ENCODE peak calls at places on chromosome 5, in six cellular contexts. X, F, H, N, C and U are unnamed samples.

GRCh38 chr5:169265888-169266287 is 35.1 kb downstream of the SLIT3 start:
- DNase-seq in X (no peak), F (no peak), H (peak; percentile 24), N (no peak), C (no peak), U (no peak)

GRCh38 chr5:106374956-106375355 is 1295.8 kb downstream of the EFNA5 start:
- DNase-seq in X (no peak), F (no peak), H (no peak), N (no peak), C (no peak), U (no peak)

GRCh38 chr5:54844905-54845566 is 140.4 kb downstream of the ESM1 start:
- DNase-seq in X (peak; percentile 77), F (no peak), H (peak; percentile 65), N (peak; percentile 23), C (no peak), U (peak; percentile 60)

GRCh38 chr5:76283670-76284069 is 119.4 kb upstream of the IQGAP2 start:
- DNase-seq in X (no peak), F (no peak), H (no peak), N (no peak), C (no peak), U (no peak)

GRCh38 chr5:135930949-135931295 is 23.9 kb downstream of the LECT2 start:
- DNase-seq in X (no peak), F (no peak), H (no peak), N (peak; percentile 18), C (no peak), U (no peak)

GRCh38 chr5:151257731-151258715 is 5.0 kb downstream of the GM2A start:
- DNase-seq in X (no peak), F (no peak), H (no peak), N (no peak), C (no peak), U (no peak)

GRCh38 chr5:147245381-147246055 is 10.7 kb downstream of the STK32A start:
- DNase-seq in X (peak; percentile 34), F (no peak), H (no peak), N (no peak), C (no peak), U (peak; percentile 17)

GRCh38 chr5:101306391-101307137 is 403.5 kb upstream of the ST8SIA4 start:
- DNase-seq in X (no peak), F (no peak), H (no peak), N (no peak), C (no peak), U (no peak)

GRCh38 chr5:40680741-40681350 is 1.1 kb downstream of the PTGER4 start:
- DNase-seq in X (no peak), F (no peak), H (peak; percentile 66), N (no peak), C (no peak), U (no peak)

GRCh38 chr5:72920690-72921089 is 35.2 kb upstream of the FCHO2 start:
- DNase-seq in X (no peak), F (no peak), H (peak; percentile 62), N (no peak), C (no peak), U (no peak)

GRCh38 chr5:75044406-75044805 is 8.0 kb downstream of the GCNT4 start:
- DNase-seq in X (peak; percentile 38), F (peak; percentile 28), H (no peak), N (no peak), C (peak; percentile 25), U (no peak)

GRCh38 chr5:149195337-149195887 is 54.1 kb downstream of the ABLIM3 start:
- DNase-seq in X (no peak), F (no peak), H (no peak), N (no peak), C (no peak), U (peak; percentile 72)

GRCh38 chr5:54725391-54726280 is 208.1 kb downstream of the SNX18 start:
- DNase-seq in X (no peak), F (no peak), H (no peak), N (no peak), C (no peak), U (peak; percentile 86)

GRCh38 chr5:159184858-159185381 is 24.4 kb downstream of the RNF145 start:
- DNase-seq in X (no peak), F (no peak), H (peak; percentile 19), N (no peak), C (no peak), U (no peak)

GRCh38 chr5:113093561-113093960 is 117.0 kb downstream of the DCP2 start:
- DNase-seq in X (no peak), F (no peak), H (no peak), N (no peak), C (no peak), U (no peak)

GRCh38 chr5:78758169-78758839 is 109.7 kb upstream of the LHFPL2 start:
- DNase-seq in X (no peak), F (no peak), H (no peak), N (no peak), C (no peak), U (no peak)